ENCODE peak calls at places on chromosome 3, in five cellular contexts. X, I, S, H and G are unnamed samples. For H3K4me1, the result is how much of the 10 kb centered on the place peaks cover.

GRCh38 chr3:69370156-69370944 is 15.5 kb downstream of the FRMD4B start:
- DNase-seq in X (no peak), I (peak), S (no peak), H (no peak), G (no peak)

GRCh38 chr3:30518201-30518864 is 88.1 kb upstream of the TGFBR2 start:
- DNase-seq in X (no peak), I (peak), S (peak), H (no peak), G (no peak)

GRCh38 chr3:45088543-45088942 is 57.6 kb downstream of the CDCP1 start:
- DNase-seq in X (no peak), I (peak), S (no peak), H (no peak), G (no peak)

GRCh38 chr3:8563146-8563545 is 61.5 kb downstream of the LMCD1 start:
- DNase-seq in X (no peak), I (no peak), S (no peak), H (peak), G (no peak)

GRCh38 chr3:143808999-143809700 is 39.1 kb downstream of the SLC9A9 start:
- DNase-seq in X (no peak), I (no peak), S (peak), H (no peak), G (no peak)

GRCh38 chr3:12984023-12984823 is 89.0 kb downstream of the IQSEC1 start:
- DNase-seq in X (peak), I (peak), S (peak), H (peak), G (peak)

GRCh38 chr3:126488205-126488604 is 12.5 kb upstream of the ZXDC start:
- DNase-seq in X (no peak), I (no peak), S (no peak), H (peak), G (no peak)

GRCh38 chr3:42097166-42097946 is 6.2 kb downstream of the TRAK1 start:
- DNase-seq in X (no peak), I (no peak), S (no peak), H (no peak), G (no peak)

GRCh38 chr3:189978753-189979152 is 141.9 kb downstream of the P3H2 start:
- DNase-seq in X (no peak), I (no peak), S (no peak), H (no peak), G (no peak)

GRCh38 chr3:25584011-25584789 is 80.5 kb downstream of the TOP2B start:
- DNase-seq in X (no peak), I (no peak), S (no peak), H (no peak), G (no peak)

GRCh38 chr3:168544097-168544957 is 448.6 kb upstream of the GOLIM4 start:
- DNase-seq in X (no peak), I (no peak), S (no peak), H (peak), G (no peak)

GRCh38 chr3:100047455-100048141 is 66.7 kb downstream of the FILIP1L start:
- DNase-seq in X (no peak), I (no peak), S (peak), H (peak), G (peak)

DNA sequence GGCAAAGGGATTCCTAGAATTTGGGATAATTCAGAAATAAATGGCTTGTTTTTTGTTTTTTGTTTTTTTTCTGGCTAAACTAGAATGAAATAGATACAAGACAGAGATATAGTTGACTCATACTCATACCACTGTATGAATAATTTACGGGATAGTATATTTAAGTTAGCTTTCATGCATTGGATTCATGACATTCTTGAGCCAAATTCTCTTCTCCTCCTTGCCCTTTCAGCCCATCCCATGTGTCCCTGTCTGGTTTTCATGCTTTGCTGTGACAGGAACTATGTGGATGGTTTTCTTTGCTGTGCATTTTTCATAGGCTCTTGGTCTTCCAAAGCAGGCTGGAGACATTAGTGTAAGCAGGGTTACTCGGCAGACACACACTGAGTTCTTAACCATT is 66.6 kb upstream of the UMPS start:
- DNase-seq in X (no peak), I (no peak), S (no peak), H (no peak), G (no peak)
- H3K27ac ChIP-seq in X (no peak), I (peak), S (peak), H (no peak), G (no peak)

DNA sequence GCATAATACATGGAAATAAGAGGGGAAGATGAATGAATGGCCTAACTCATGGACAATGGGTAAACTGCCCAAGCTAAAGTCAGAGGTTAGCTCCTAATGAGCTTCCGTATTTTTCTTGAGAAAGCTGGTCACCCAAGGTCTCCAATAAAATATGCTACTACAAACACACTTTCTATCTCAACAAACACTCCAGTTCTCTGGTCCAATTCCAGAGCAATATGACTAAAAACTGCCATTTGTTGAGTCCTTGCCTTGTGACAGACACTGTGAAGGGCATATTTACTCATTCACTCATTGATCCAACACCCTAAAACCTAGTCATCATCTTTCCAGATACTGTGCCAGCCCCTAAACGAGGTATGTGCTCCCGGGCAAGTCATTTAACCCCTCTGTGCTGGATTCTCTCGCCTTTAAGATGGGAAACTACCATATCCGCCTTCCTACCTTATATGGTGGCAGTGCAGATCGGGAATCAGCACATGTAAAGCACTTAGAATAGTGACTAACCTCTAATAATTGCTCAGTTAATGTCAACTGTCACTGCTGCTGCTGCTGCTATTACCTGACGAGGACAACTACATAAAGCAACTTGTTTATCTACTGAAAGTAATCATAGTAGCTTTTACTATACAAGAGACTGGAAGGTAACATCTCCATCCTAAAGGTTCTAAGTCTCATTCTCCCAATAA is 89.0 kb downstream of the XXYLT1 start:
- DNase-seq in X (no peak), I (no peak), S (no peak), H (no peak), G (no peak)
- H3K4me1 ChIP-seq in X (under half), I (under half), S (under half), H (under half), G (under half)

GRCh38 chr3:120451670-120452220 is 953 bp upstream of the FSTL1 start:
- DNase-seq in X (no peak), I (no peak), S (no peak), H (no peak), G (no peak)
- H3K27ac ChIP-seq in X (no peak), I (no peak), S (peak), H (no peak), G (peak)

DNA sequence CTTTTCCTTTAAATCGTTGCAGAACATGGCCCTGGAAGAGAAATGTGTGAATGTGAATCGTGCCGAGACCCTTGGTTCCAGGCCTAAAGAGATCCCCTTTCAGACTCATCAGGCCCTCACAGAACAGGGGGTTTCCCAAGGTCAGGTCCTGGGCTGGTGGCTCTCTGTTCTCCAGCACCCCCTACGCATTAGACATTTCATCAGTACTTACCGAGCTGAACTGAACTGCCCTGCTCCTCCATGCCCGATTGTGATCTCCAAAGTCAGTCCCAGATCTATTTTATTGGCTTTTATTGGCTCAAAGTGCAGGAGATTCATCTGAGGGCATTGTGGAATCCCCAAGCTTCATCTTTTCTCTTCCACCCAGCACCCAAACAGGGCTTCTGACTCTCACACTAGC is 27.5 kb downstream of the KLHL6 start:
- DNase-seq in X (no peak), I (no peak), S (no peak), H (no peak), G (no peak)
- H3K4me1 ChIP-seq in X (under half), I (under half), S (under half), H (under half), G (under half)

GRCh38 chr3:102125994-102126368 is 276.7 kb downstream of the NFKBIZ start:
- DNase-seq in X (no peak), I (no peak), S (no peak), H (no peak), G (no peak)

GRCh38 chr3:102123590-102124190 is 274.4 kb downstream of the NFKBIZ start:
- DNase-seq in X (no peak), I (no peak), S (no peak), H (no peak), G (no peak)

GRCh38 chr3:102122527-102122926 is 273.2 kb downstream of the NFKBIZ start:
- DNase-seq in X (no peak), I (no peak), S (no peak), H (no peak), G (no peak)

GRCh38 chr3:102124301-102125158 is 275.2 kb downstream of the NFKBIZ start:
- DNase-seq in X (no peak), I (no peak), S (no peak), H (no peak), G (no peak)

GRCh38 chr3:102125197-102125993 is 276.1 kb downstream of the NFKBIZ start:
- DNase-seq in X (no peak), I (no peak), S (no peak), H (no peak), G (no peak)
- H3K27ac ChIP-seq in X (no peak), I (no peak), S (peak), H (no peak), G (no peak)